ENCODE peak calls at places on chromosomes 3 and 15, in seven cellular contexts. One of them, this sample, is unnamed.
A peak's percentile ranks its signal among the peaks of the same experiment; 100 is the strongest.

GRCh38 chr15:26771168-26771916 is 1.5 kb downstream of the GABRB3 start:
- DNase-seq in cardiac muscle cell: peak; percentile 2
- DNase-seq in gastrocnemius medialis: no peak
- DNase-seq in epithelial cell of esophagus: peak; percentile 11
- DNase-seq in fibroblast of mammary gland: no peak
- DNase-seq in choroid plexus epithelial cell: no peak
- DNase-seq in breast epithelium: no peak
- DNase-seq in this sample: no peak

GRCh38 chr3:37935756-37936666 is 54.6 kb upstream of the VILL start:
- DNase-seq in cardiac muscle cell: peak; percentile 99
- DNase-seq in gastrocnemius medialis: no peak
- DNase-seq in breast epithelium: peak; percentile 86
- DNase-seq in fibroblast of mammary gland: peak; percentile 95
- DNase-seq in choroid plexus epithelial cell: peak; percentile 98
- DNase-seq in epithelial cell of esophagus: peak; percentile 42
- DNase-seq in this sample: no peak

GRCh38 chr15:62644874-62645755 is 397.4 kb upstream of the TPM1 start:
- DNase-seq in choroid plexus epithelial cell: no peak
- DNase-seq in breast epithelium: no peak
- DNase-seq in cardiac muscle cell: no peak
- DNase-seq in fibroblast of mammary gland: peak; percentile 46
- DNase-seq in epithelial cell of esophagus: no peak
- DNase-seq in gastrocnemius medialis: no peak
- DNase-seq in this sample: no peak

GRCh38 chr15:74604983-74605809 is 10.4 kb upstream of the CLK3 start:
- DNase-seq in cardiac muscle cell: no peak
- DNase-seq in choroid plexus epithelial cell: no peak
- DNase-seq in fibroblast of mammary gland: no peak
- DNase-seq in breast epithelium: no peak
- DNase-seq in epithelial cell of esophagus: no peak
- DNase-seq in gastrocnemius medialis: no peak
- DNase-seq in this sample: no peak

GRCh38 chr3:186476044-186476468 is 68.1 kb downstream of the CRYGS start:
- DNase-seq in breast epithelium: peak; percentile 39
- DNase-seq in cardiac muscle cell: no peak
- DNase-seq in gastrocnemius medialis: no peak
- DNase-seq in fibroblast of mammary gland: peak; percentile 27
- DNase-seq in epithelial cell of esophagus: peak; percentile 32
- DNase-seq in choroid plexus epithelial cell: peak; percentile 20
- DNase-seq in this sample: peak; percentile 43

GRCh38 chr3:126113733-126114132 is 29.8 kb upstream of the SLC41A3 start:
- DNase-seq in choroid plexus epithelial cell: peak; percentile 23
- DNase-seq in epithelial cell of esophagus: no peak
- DNase-seq in gastrocnemius medialis: peak; percentile 1
- DNase-seq in breast epithelium: no peak
- DNase-seq in fibroblast of mammary gland: no peak
- DNase-seq in cardiac muscle cell: no peak
- DNase-seq in this sample: peak; percentile 18

GRCh38 chr3:17195856-17196604 is 311.3 kb downstream of the PLCL2 start:
- DNase-seq in fibroblast of mammary gland: peak; percentile 22
- DNase-seq in cardiac muscle cell: peak; percentile 69
- DNase-seq in choroid plexus epithelial cell: peak; percentile 73
- DNase-seq in epithelial cell of esophagus: peak; percentile 8
- DNase-seq in breast epithelium: no peak
- DNase-seq in gastrocnemius medialis: no peak
- DNase-seq in this sample: peak; percentile 78

GRCh38 chr3:39154323-39155021 is 1.1 kb upstream of the CSRNP1 start:
- DNase-seq in gastrocnemius medialis: no peak
- DNase-seq in cardiac muscle cell: no peak
- DNase-seq in choroid plexus epithelial cell: no peak
- DNase-seq in epithelial cell of esophagus: peak; percentile 47
- DNase-seq in fibroblast of mammary gland: peak; percentile 44
- DNase-seq in breast epithelium: peak; percentile 59
- DNase-seq in this sample: no peak

GRCh38 chr3:111485086-111485485 is 56.9 kb upstream of the CD96 start:
- DNase-seq in cardiac muscle cell: no peak
- DNase-seq in choroid plexus epithelial cell: no peak
- DNase-seq in gastrocnemius medialis: no peak
- DNase-seq in breast epithelium: no peak
- DNase-seq in epithelial cell of esophagus: no peak
- DNase-seq in fibroblast of mammary gland: no peak
- DNase-seq in this sample: no peak

GRCh38 chr15:76829939-76830338 is 75.2 kb downstream of the SCAPER start:
- DNase-seq in fibroblast of mammary gland: no peak
- DNase-seq in gastrocnemius medialis: no peak
- DNase-seq in breast epithelium: no peak
- DNase-seq in cardiac muscle cell: no peak
- DNase-seq in epithelial cell of esophagus: peak; percentile 85
- DNase-seq in choroid plexus epithelial cell: no peak
- DNase-seq in this sample: no peak

GRCh38 chr15:78228356-78228996 is 5.9 kb downstream of the ACSBG1 start:
- DNase-seq in choroid plexus epithelial cell: no peak
- DNase-seq in breast epithelium: no peak
- DNase-seq in gastrocnemius medialis: no peak
- DNase-seq in epithelial cell of esophagus: no peak
- DNase-seq in fibroblast of mammary gland: no peak
- DNase-seq in cardiac muscle cell: no peak
- DNase-seq in this sample: no peak

GRCh38 chr3:127777861-127778711 is 44.2 kb downstream of the MGLL start:
- DNase-seq in breast epithelium: no peak
- DNase-seq in gastrocnemius medialis: no peak
- DNase-seq in cardiac muscle cell: no peak
- DNase-seq in fibroblast of mammary gland: no peak
- DNase-seq in choroid plexus epithelial cell: no peak
- DNase-seq in epithelial cell of esophagus: no peak
- DNase-seq in this sample: no peak

GRCh38 chr15:69390575-69390974 is 23.6 kb upstream of the KIF23 start:
- DNase-seq in fibroblast of mammary gland: peak; percentile 82
- DNase-seq in epithelial cell of esophagus: peak; percentile 90
- DNase-seq in cardiac muscle cell: no peak
- DNase-seq in gastrocnemius medialis: no peak
- DNase-seq in breast epithelium: no peak
- DNase-seq in choroid plexus epithelial cell: no peak
- DNase-seq in this sample: no peak

GRCh38 chr3:168152149-168152548 is 56.4 kb upstream of the GOLIM4 start:
- DNase-seq in epithelial cell of esophagus: no peak
- DNase-seq in breast epithelium: no peak
- DNase-seq in gastrocnemius medialis: no peak
- DNase-seq in choroid plexus epithelial cell: no peak
- DNase-seq in cardiac muscle cell: no peak
- DNase-seq in fibroblast of mammary gland: no peak
- DNase-seq in this sample: no peak
- H3K4me3 ChIP-seq in epithelial cell of esophagus: no peak overlapping the region
- H3K4me3 ChIP-seq in breast epithelium: no peak overlapping the region
- H3K4me3 ChIP-seq in gastrocnemius medialis: no peak overlapping the region
- H3K4me3 ChIP-seq in choroid plexus epithelial cell: no peak overlapping the region
- H3K4me3 ChIP-seq in cardiac muscle cell: no peak overlapping the region
- H3K4me3 ChIP-seq in fibroblast of mammary gland: no peak overlapping the region
- H3K4me3 ChIP-seq in this sample: no peak overlapping the region

GRCh38 chr15:70525551-70525950 is 237.8 kb downstream of the UACA start:
- DNase-seq in epithelial cell of esophagus: no peak
- DNase-seq in cardiac muscle cell: no peak
- DNase-seq in fibroblast of mammary gland: no peak
- DNase-seq in gastrocnemius medialis: no peak
- DNase-seq in choroid plexus epithelial cell: no peak
- DNase-seq in breast epithelium: no peak
- DNase-seq in this sample: no peak
- TF ChIP-seq CTCF in epithelial cell of esophagus: no peak
- TF ChIP-seq CTCF in cardiac muscle cell: no peak
- TF ChIP-seq CTCF in fibroblast of mammary gland: no peak
- TF ChIP-seq CTCF in gastrocnemius medialis: no peak
- TF ChIP-seq CTCF in choroid plexus epithelial cell: no peak
- TF ChIP-seq CTCF in breast epithelium: no peak
- TF ChIP-seq CTCF in this sample: no peak

GRCh38 chr3:104519468-104519867 is 847.2 kb upstream of the ALCAM start:
- DNase-seq in fibroblast of mammary gland: no peak
- DNase-seq in choroid plexus epithelial cell: no peak
- DNase-seq in cardiac muscle cell: no peak
- DNase-seq in epithelial cell of esophagus: no peak
- DNase-seq in breast epithelium: no peak
- DNase-seq in gastrocnemius medialis: no peak
- DNase-seq in this sample: peak; percentile 28

GRCh38 chr3:104519968-104520655 is 846.6 kb upstream of the ALCAM start:
- DNase-seq in cardiac muscle cell: peak; percentile 0
- DNase-seq in gastrocnemius medialis: no peak
- DNase-seq in breast epithelium: no peak
- DNase-seq in choroid plexus epithelial cell: no peak
- DNase-seq in fibroblast of mammary gland: peak; percentile 1
- DNase-seq in epithelial cell of esophagus: no peak
- DNase-seq in this sample: peak; percentile 86

GRCh38 chr3:104523136-104523535 is 843.6 kb upstream of the ALCAM start:
- DNase-seq in cardiac muscle cell: no peak
- DNase-seq in breast epithelium: no peak
- DNase-seq in gastrocnemius medialis: no peak
- DNase-seq in fibroblast of mammary gland: no peak
- DNase-seq in epithelial cell of esophagus: no peak
- DNase-seq in choroid plexus epithelial cell: no peak
- DNase-seq in this sample: peak; percentile 77

GRCh38 chr3:104521606-104522336 is 844.9 kb upstream of the ALCAM start:
- DNase-seq in fibroblast of mammary gland: no peak
- DNase-seq in choroid plexus epithelial cell: no peak
- DNase-seq in epithelial cell of esophagus: peak; percentile 34
- DNase-seq in breast epithelium: no peak
- DNase-seq in gastrocnemius medialis: no peak
- DNase-seq in cardiac muscle cell: no peak
- DNase-seq in this sample: peak; percentile 86

DNA sequence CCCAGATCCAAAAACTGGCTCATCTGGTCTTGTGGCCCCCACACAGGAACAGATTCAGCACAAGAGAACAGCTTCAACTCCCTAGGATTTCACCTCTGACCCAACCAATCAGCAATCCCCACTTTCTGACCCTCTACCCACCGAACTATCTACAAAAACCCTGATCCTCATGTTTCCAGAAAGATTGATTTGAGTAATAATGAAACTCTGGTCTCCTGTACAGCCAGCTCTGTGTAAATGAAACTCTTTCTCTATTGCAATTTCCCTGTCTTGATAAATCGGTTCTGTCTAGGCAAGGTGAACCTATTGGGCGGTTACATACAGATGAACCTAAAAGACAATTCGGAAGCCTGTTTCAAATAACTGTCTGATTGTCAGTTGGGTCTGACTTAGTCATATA is 847.6 kb upstream of the ALCAM start:
- DNase-seq in gastrocnemius medialis: no peak
- DNase-seq in fibroblast of mammary gland: no peak
- DNase-seq in epithelial cell of esophagus: no peak
- DNase-seq in choroid plexus epithelial cell: no peak
- DNase-seq in breast epithelium: no peak
- DNase-seq in cardiac muscle cell: no peak
- DNase-seq in this sample: peak; percentile 66
- H3K4me3 ChIP-seq in gastrocnemius medialis: no peak overlapping the region
- H3K4me3 ChIP-seq in fibroblast of mammary gland: no peak overlapping the region
- H3K4me3 ChIP-seq in epithelial cell of esophagus: no peak overlapping the region
- H3K4me3 ChIP-seq in choroid plexus epithelial cell: no peak overlapping the region
- H3K4me3 ChIP-seq in breast epithelium: no peak overlapping the region
- H3K4me3 ChIP-seq in cardiac muscle cell: no peak overlapping the region
- H3K4me3 ChIP-seq in this sample: peak overlapping the region; percentile 77

DNA sequence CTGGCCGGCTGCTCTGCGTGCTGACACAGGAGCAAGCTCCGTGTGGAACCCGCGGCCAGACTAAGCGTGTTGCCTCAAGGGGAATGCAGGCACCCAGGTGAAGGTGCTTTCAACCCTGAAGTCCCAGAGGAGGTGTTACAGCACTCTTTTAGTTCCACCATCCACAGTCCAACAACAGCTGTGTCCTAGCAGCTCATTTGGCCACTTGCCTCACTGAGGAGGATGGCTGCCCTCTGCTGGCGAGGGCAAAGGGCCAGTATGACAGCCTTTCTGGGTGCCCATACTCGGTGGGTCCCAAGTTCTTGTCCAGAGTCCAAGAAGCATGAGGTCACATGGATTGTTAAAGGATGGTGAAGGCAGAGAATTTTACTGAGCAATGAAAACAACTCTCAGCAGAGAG is 87.8 kb downstream of the C3orf85 start:
- DNase-seq in epithelial cell of esophagus: peak; percentile 4
- DNase-seq in gastrocnemius medialis: no peak
- DNase-seq in choroid plexus epithelial cell: no peak
- DNase-seq in fibroblast of mammary gland: no peak
- DNase-seq in breast epithelium: no peak
- DNase-seq in cardiac muscle cell: peak; percentile 15
- DNase-seq in this sample: no peak
- TF ChIP-seq CTCF in epithelial cell of esophagus: no peak
- TF ChIP-seq CTCF in gastrocnemius medialis: no peak
- TF ChIP-seq CTCF in choroid plexus epithelial cell: peak; percentile 22
- TF ChIP-seq CTCF in fibroblast of mammary gland: no peak
- TF ChIP-seq CTCF in breast epithelium: no peak
- TF ChIP-seq CTCF in cardiac muscle cell: peak; percentile 24
- TF ChIP-seq CTCF in this sample: peak; percentile 19

DNA sequence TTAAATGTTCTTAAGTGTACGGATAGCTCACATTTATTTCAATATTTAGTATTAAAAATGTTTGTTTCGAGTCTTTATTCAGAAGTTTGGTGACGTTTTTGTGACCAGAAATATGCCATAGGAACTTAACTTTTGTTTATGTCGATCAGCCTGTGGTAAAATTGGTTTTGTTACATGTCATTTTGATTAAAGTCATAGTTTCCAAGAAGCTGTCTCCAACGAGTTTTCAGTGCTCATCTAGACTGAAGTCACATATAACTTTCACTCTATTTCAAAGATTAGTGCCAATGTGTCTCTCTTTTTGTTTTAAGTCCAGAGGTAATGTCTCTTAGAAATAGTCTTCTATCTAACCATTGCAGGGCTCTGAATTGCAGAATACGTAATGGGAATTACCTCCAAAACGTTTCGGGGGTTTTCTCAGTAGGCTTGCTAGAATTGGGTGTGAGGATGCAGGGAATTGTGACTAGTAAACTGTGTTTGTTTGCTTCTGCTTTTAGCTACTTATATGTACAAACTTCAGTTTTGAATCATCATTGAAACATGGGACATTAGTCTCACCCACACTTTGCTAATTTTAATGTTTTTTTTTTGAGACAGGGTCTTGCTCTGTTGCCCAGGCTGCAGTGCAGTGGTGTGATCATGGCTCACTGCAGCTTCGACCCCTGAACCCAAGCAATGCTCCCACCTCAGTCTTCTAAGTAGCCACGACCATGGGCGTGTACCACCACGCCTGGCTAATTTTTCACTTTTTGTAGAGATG is 3.0 kb downstream of the BUB1B start:
- DNase-seq in cardiac muscle cell: no peak
- DNase-seq in epithelial cell of esophagus: no peak
- DNase-seq in choroid plexus epithelial cell: no peak
- DNase-seq in gastrocnemius medialis: no peak
- DNase-seq in breast epithelium: no peak
- DNase-seq in fibroblast of mammary gland: no peak
- DNase-seq in this sample: peak; percentile 70
- H3K4me3 ChIP-seq in cardiac muscle cell: no peak overlapping the region
- H3K4me3 ChIP-seq in epithelial cell of esophagus: no peak overlapping the region
- H3K4me3 ChIP-seq in choroid plexus epithelial cell: no peak overlapping the region
- H3K4me3 ChIP-seq in gastrocnemius medialis: no peak overlapping the region
- H3K4me3 ChIP-seq in breast epithelium: no peak overlapping the region
- H3K4me3 ChIP-seq in fibroblast of mammary gland: no peak overlapping the region
- H3K4me3 ChIP-seq in this sample: peak overlapping the region; percentile 60

This sample was measured in GM12865.